ENCODE peak calls at places on chromosomes 1 and 21, in six cellular contexts. P, G, S, A, X and R are unnamed samples.
A peak's percentile ranks its signal among the peaks of the same experiment; 100 is the strongest.

GRCh38 chr1:158274797-158275196 is 14.9 kb upstream of the CD1C start:
- DNase-seq in P (no peak), G (no peak), S (no peak), A (no peak), X (no peak), R (no peak)

GRCh38 chr1:186487163-186487562 is 26.2 kb upstream of the PDC start:
- DNase-seq in P (no peak), G (no peak), S (no peak), A (no peak), X (no peak), R (no peak)

GRCh38 chr1:119220980-119221379 is 80.5 kb upstream of the WARS2 start:
- DNase-seq in P (no peak), G (no peak), S (no peak), A (no peak), X (no peak), R (no peak)

GRCh38 chr1:103107696-103108524 is at the start of gene COL11A1:
- DNase-seq in P (no peak), G (no peak), S (no peak), A (no peak), X (peak; percentile 50), R (no peak)

GRCh38 chr1:34781071-34781843 is at the start of gene GJB3:
- DNase-seq in P (no peak), G (no peak), S (no peak), A (no peak), X (peak; percentile 76), R (no peak)

GRCh38 chr1:32179193-32179442 is 357 bp upstream of the TXLNA start:
- DNase-seq in P (no peak), G (no peak), S (no peak), A (no peak), X (no peak), R (no peak)

GRCh38 chr1:186781731-186782130 is 47.0 kb upstream of the PLA2G4A start:
- DNase-seq in P (no peak), G (no peak), S (no peak), A (no peak), X (no peak), R (no peak)

GRCh38 chr1:110151175-110151715 is 951 bp downstream of the SLC6A17 start:
- DNase-seq in P (no peak), G (no peak), S (no peak), A (no peak), X (no peak), R (no peak)

GRCh38 chr1:111197598-111198289 is 2.7 kb downstream of the DENND2D start:
- DNase-seq in P (peak; percentile 59), G (no peak), S (no peak), A (no peak), X (peak; percentile 68), R (no peak)

GRCh38 chr1:31745071-31745897 is 18.9 kb downstream of the ADGRB2 start:
- DNase-seq in P (peak; percentile 91), G (peak; percentile 27), S (peak; percentile 80), A (no peak), X (peak; percentile 88), R (peak; percentile 81)

GRCh38 chr1:159177273-159177907 is 6.0 kb downstream of the CADM3 start:
- DNase-seq in P (peak; percentile 62), G (peak; percentile 55), S (no peak), A (no peak), X (peak; percentile 74), R (no peak)

GRCh38 chr1:180235077-180235501 is 5.0 kb downstream of the LHX4 start:
- DNase-seq in P (no peak), G (no peak), S (no peak), A (no peak), X (peak; percentile 78), R (no peak)

GRCh38 chr1:181033799-181034391 is at the start of gene MR1:
- DNase-seq in P (peak; percentile 91), G (peak; percentile 78), S (peak; percentile 50), A (peak; percentile 92), X (no peak), R (peak; percentile 58)

GRCh38 chr1:52842643-52843310 is at the start of gene ZYG11A:
- DNase-seq in P (peak; percentile 95), G (peak; percentile 14), S (peak; percentile 82), A (no peak), X (peak; percentile 84), R (peak; percentile 68)
- TF ChIP-seq POLR2A in P (peak; percentile 85), G (no peak), S (peak; percentile 77), A (peak; percentile 55), X (no peak), R (no peak)

DNA sequence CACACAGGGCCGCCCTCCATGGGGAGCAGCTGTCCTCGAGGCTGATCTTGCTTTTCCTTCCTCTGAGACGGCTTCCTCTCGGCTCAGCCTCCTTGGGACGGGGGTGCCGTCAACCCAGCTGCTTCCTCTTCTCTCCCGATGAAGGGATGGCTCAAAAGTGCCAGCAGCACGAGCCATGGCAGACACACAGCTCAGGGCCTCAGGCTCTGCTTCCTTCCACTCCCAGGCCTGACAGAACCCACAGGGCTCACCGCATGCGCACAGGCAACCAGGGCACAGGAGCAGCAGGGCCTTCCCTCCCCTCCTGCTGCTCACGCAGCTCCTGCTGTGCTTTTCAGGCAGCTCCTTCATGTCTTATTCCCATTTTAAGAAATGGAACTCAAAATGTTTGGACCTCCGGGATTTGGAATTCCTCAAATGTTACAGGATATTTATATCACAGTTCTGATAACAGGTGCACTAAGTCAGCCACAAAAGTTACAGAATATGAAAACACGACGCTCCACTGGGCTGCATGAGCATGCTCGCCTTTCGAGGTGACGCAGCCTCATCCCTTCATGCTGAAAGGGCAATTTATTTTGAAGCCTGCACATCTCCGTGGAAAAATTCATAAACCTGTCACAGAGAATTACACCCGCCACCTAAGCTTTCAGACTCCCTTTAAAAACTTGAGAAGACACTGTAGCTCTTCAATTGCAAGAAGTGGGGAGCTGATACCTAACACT is 84.4 kb downstream of the HSF2BP start:
- DNase-seq in P (no peak), G (no peak), S (no peak), A (no peak), X (no peak), R (no peak)
- TF ChIP-seq POLR2AphosphoS5 in P (no peak), G (no peak), S (no peak), A (no peak), X (no peak), R (no peak)

GRCh38 chr1:41955461-41956159 is 36.9 kb upstream of the HIVEP3 start:
- DNase-seq in P (no peak), G (no peak), S (no peak), A (peak; percentile 87), X (no peak), R (no peak)
- TF ChIP-seq TAF1 in P (no peak), G (no peak), S (no peak), A (no peak), X (no peak), R (no peak)

DNA sequence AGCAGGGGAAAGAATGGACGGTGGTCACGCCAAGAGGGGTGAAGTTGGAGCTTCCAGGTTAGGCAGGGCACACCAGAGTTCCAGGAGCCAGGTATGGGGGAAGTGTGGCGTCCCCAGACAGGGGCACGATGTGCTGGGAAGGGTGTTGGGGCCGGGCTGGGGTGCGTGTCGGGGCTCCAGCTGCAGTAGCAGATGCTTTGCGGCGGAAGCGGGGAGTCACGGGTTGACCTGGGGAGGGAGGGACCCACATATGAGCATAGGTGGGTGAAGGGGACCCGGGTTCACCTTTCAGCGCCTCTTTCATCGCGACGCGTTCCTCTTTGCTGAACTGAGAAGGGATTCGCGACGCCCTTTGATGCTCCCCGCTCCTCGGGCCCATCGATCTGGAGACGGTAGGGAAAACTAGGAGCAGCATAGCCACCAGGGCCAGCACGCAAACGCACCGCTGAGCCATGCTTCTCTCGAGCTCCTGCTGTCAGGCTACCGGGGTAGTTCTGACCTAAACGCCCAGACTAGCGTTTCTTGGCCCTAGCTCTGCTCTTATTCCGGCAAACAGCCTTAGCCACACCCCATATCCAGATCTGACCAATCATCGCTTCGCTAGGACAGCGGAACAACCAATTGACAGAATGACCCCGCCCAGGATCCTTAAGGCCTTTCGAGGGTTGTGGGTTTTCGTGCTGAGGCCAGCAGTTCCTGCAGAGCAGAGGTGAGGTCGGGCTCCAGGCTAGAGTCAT is at the start of gene PM20D1:
- DNase-seq in P (peak; percentile 91), G (no peak), S (no peak), A (no peak), X (peak; percentile 54), R (peak; percentile 28)
- TF ChIP-seq POLR2A in P (no peak), G (no peak), S (no peak), A (no peak), X (no peak), R (no peak)

GRCh38 chr1:45002650-45003645 is 8.2 kb downstream of the HECTD3 start:
- DNase-seq in P (peak; percentile 7), G (no peak), S (no peak), A (no peak), X (no peak), R (no peak)

GRCh38 chr1:45004281-45004920 is 6.7 kb downstream of the HECTD3 start:
- DNase-seq in P (peak; percentile 2), G (no peak), S (no peak), A (no peak), X (no peak), R (no peak)

GRCh38 chr1:44999232-44999631 is 11.9 kb downstream of the HECTD3 start:
- DNase-seq in P (no peak), G (no peak), S (no peak), A (no peak), X (no peak), R (no peak)

GRCh38 chr1:45003741-45004140 is 7.4 kb downstream of the HECTD3 start:
- DNase-seq in P (peak; percentile 4), G (no peak), S (no peak), A (no peak), X (no peak), R (no peak)

GRCh38 chr1:45001011-45001481 is 10.1 kb downstream of the HECTD3 start:
- DNase-seq in P (peak; percentile 26), G (no peak), S (no peak), A (no peak), X (no peak), R (no peak)
- TF ChIP-seq POLR2AphosphoS5 in P (no peak), G (no peak), S (no peak), A (no peak), X (no peak), R (peak; percentile 29)

GRCh38 chr1:178632619-178633018 is 92.4 kb upstream of the RALGPS2 start:
- DNase-seq in P (no peak), G (no peak), S (no peak), A (no peak), X (no peak), R (no peak)
- TF ChIP-seq TAF1 in P (no peak), G (no peak), S (no peak), A (no peak), X (no peak), R (no peak)

GRCh38 chr21:34908424-34909055 is 140.6 kb downstream of the RUNX1 start:
- DNase-seq in P (peak; percentile 93), G (peak; percentile 90), S (no peak), A (no peak), X (no peak), R (no peak)
- TF ChIP-seq POLR2A in P (no peak), G (no peak), S (no peak), A (no peak), X (no peak), R (no peak)